ENCODE peak calls at places on chromosomes 5 and 9, in seven cellular contexts. Y is kidney glomerular epithelial cell, B is dermis microvascular lymphatic vessel endothelial cell, G is T-helper 2 cell, C is G401, V is ACHN, T is A549. W is an unnamed sample.
A peak's percentile ranks its signal among the peaks of the same experiment; 100 is the strongest.

GRCh38 chr9:70578720-70579119 is 164.3 kb upstream of the KLF9 start:
- DNase-seq in Y (no peak), B (no peak), G (no peak), C (no peak), V (no peak), T (no peak), W (no peak)

GRCh38 chr9:73148447-73148937 is 3.2 kb upstream of the ANXA1 start:
- DNase-seq in Y (no peak), B (no peak), G (no peak), C (no peak), V (no peak), T (no peak), W (no peak)

GRCh38 chr5:78791416-78792100 is 143.0 kb upstream of the LHFPL2 start:
- DNase-seq in Y (no peak), B (no peak), G (no peak), C (no peak), V (no peak), T (no peak), W (no peak)

GRCh38 chr5:93186031-93186682 is 394.9 kb downstream of the NR2F1-AS1 start:
- DNase-seq in Y (peak; percentile 81), B (peak; percentile 53), G (no peak), C (no peak), V (no peak), T (peak; percentile 9), W (no peak)

GRCh38 chr5:143243103-143243502 is 160.4 kb downstream of the NR3C1 start:
- DNase-seq in Y (no peak), B (no peak), G (no peak), C (no peak), V (no peak), T (no peak), W (no peak)

GRCh38 chr9:117434568-117434967 is 19.7 kb upstream of the ASTN2 start:
- DNase-seq in Y (no peak), B (no peak), G (no peak), C (no peak), V (no peak), T (no peak), W (no peak)

GRCh38 chr5:54180616-54181015 is 129.8 kb downstream of the ARL15 start:
- DNase-seq in Y (no peak), B (no peak), G (no peak), C (no peak), V (no peak), T (no peak), W (no peak)

GRCh38 chr5:148186248-148187003 is 16.4 kb upstream of the SPINK6 start:
- DNase-seq in Y (peak; percentile 51), B (peak; percentile 82), G (peak; percentile 57), C (no peak), V (no peak), T (no peak), W (no peak)

GRCh38 chr9:131667576-131667975 is 72.3 kb downstream of the RAPGEF1 start:
- DNase-seq in Y (no peak), B (peak; percentile 38), G (peak; percentile 87), C (no peak), V (no peak), T (no peak), W (no peak)

GRCh38 chr9:93827545-93828330 is 127.4 kb downstream of the BARX1 start:
- DNase-seq in Y (peak; percentile 32), B (peak; percentile 61), G (peak; percentile 26), C (peak; percentile 53), V (peak; percentile 37), T (peak; percentile 62), W (no peak)

GRCh38 chr9:92439921-92440750 is 15.9 kb upstream of the OMD start:
- DNase-seq in Y (no peak), B (peak; percentile 76), G (no peak), C (no peak), V (no peak), T (no peak), W (no peak)

GRCh38 chr5:86175224-86175623 is 442.5 kb upstream of the COX7C start:
- DNase-seq in Y (no peak), B (no peak), G (peak; percentile 51), C (no peak), V (no peak), T (peak; percentile 6), W (no peak)

GRCh38 chr9:131299346-131299745 is 9.8 kb downstream of the PLPP7 start:
- DNase-seq in Y (no peak), B (no peak), G (no peak), C (no peak), V (no peak), T (no peak), W (no peak)

GRCh38 chr9:9881692-9882091 is 731.1 kb downstream of the PTPRD start:
- DNase-seq in Y (no peak), B (no peak), G (no peak), C (no peak), V (no peak), T (no peak), W (no peak)

GRCh38 chr9:93043122-93043521 is 15.4 kb upstream of the SUSD3 start:
- DNase-seq in Y (no peak), B (no peak), G (no peak), C (no peak), V (no peak), T (no peak), W (no peak)

W was measured in T1000.